ENCODE peak calls at places on chromosomes 1 and 21, in seven cellular contexts. One of them, this sample, is unnamed.

GRCh38 chr1:232211149-232211548 is 418.8 kb downstream of the SIPA1L2 start:
- DNase-seq in RCC 7860: no peak
- DNase-seq in transverse colon: no peak
- DNase-seq in neuronal stem cell: no peak
- DNase-seq in naive thymus-derived CD8-positive, alpha-beta T cell: no peak
- DNase-seq in Calu3: peak
- DNase-seq in CD4-positive, alpha-beta memory T cell: no peak
- DNase-seq in this sample: no peak

GRCh38 chr1:9260086-9260766 is 25.7 kb downstream of the H6PD start:
- DNase-seq in neuronal stem cell: no peak
- DNase-seq in CD4-positive, alpha-beta memory T cell: no peak
- DNase-seq in RCC 7860: no peak
- DNase-seq in Calu3: no peak
- DNase-seq in transverse colon: no peak
- DNase-seq in naive thymus-derived CD8-positive, alpha-beta T cell: no peak
- DNase-seq in this sample: no peak

GRCh38 chr1:42680921-42681683 is 1.1 kb upstream of the YBX1 start:
- DNase-seq in RCC 7860: no peak
- DNase-seq in neuronal stem cell: no peak
- DNase-seq in CD4-positive, alpha-beta memory T cell: peak
- DNase-seq in naive thymus-derived CD8-positive, alpha-beta T cell: no peak
- DNase-seq in Calu3: no peak
- DNase-seq in transverse colon: no peak
- DNase-seq in this sample: peak

GRCh38 chr1:53476579-53476978 is 17.4 kb downstream of the DMRTB1 start:
- DNase-seq in neuronal stem cell: no peak
- DNase-seq in CD4-positive, alpha-beta memory T cell: no peak
- DNase-seq in transverse colon: no peak
- DNase-seq in RCC 7860: no peak
- DNase-seq in Calu3: no peak
- DNase-seq in naive thymus-derived CD8-positive, alpha-beta T cell: no peak
- DNase-seq in this sample: no peak

GRCh38 chr1:245060684-245061374 is 94.0 kb upstream of the KIF26B start:
- DNase-seq in Calu3: no peak
- DNase-seq in transverse colon: peak
- DNase-seq in neuronal stem cell: no peak
- DNase-seq in naive thymus-derived CD8-positive, alpha-beta T cell: no peak
- DNase-seq in CD4-positive, alpha-beta memory T cell: no peak
- DNase-seq in RCC 7860: no peak
- DNase-seq in this sample: peak

GRCh38 chr1:175089319-175089718 is 21.7 kb downstream of the TNN start:
- DNase-seq in naive thymus-derived CD8-positive, alpha-beta T cell: no peak
- DNase-seq in RCC 7860: no peak
- DNase-seq in Calu3: no peak
- DNase-seq in CD4-positive, alpha-beta memory T cell: no peak
- DNase-seq in transverse colon: no peak
- DNase-seq in neuronal stem cell: peak
- DNase-seq in this sample: no peak

GRCh38 chr1:85240174-85240601 is 19.3 kb downstream of the C1orf52 start:
- DNase-seq in Calu3: peak
- DNase-seq in transverse colon: no peak
- DNase-seq in naive thymus-derived CD8-positive, alpha-beta T cell: no peak
- DNase-seq in neuronal stem cell: no peak
- DNase-seq in CD4-positive, alpha-beta memory T cell: peak
- DNase-seq in RCC 7860: no peak
- DNase-seq in this sample: peak

GRCh38 chr1:40133839-40134238 is 27.3 kb upstream of the RLF start:
- DNase-seq in transverse colon: no peak
- DNase-seq in naive thymus-derived CD8-positive, alpha-beta T cell: no peak
- DNase-seq in CD4-positive, alpha-beta memory T cell: no peak
- DNase-seq in Calu3: no peak
- DNase-seq in neuronal stem cell: no peak
- DNase-seq in RCC 7860: no peak
- DNase-seq in this sample: no peak

GRCh38 chr21:17512245-17513213 is at the start of gene CXADR:
- DNase-seq in Calu3: peak
- DNase-seq in transverse colon: peak
- DNase-seq in neuronal stem cell: peak
- DNase-seq in naive thymus-derived CD8-positive, alpha-beta T cell: peak
- DNase-seq in CD4-positive, alpha-beta memory T cell: peak
- DNase-seq in RCC 7860: no peak
- DNase-seq in this sample: peak

GRCh38 chr1:37887986-37888700 is 28.8 kb upstream of the MTF1 start:
- DNase-seq in Calu3: no peak
- DNase-seq in neuronal stem cell: no peak
- DNase-seq in transverse colon: no peak
- DNase-seq in naive thymus-derived CD8-positive, alpha-beta T cell: no peak
- DNase-seq in RCC 7860: no peak
- DNase-seq in CD4-positive, alpha-beta memory T cell: no peak
- DNase-seq in this sample: no peak

GRCh38 chr21:46021978-46022544 is 40.5 kb downstream of the COL6A1 start:
- DNase-seq in transverse colon: peak
- DNase-seq in Calu3: no peak
- DNase-seq in RCC 7860: no peak
- DNase-seq in neuronal stem cell: no peak
- DNase-seq in CD4-positive, alpha-beta memory T cell: no peak
- DNase-seq in naive thymus-derived CD8-positive, alpha-beta T cell: no peak
- DNase-seq in this sample: no peak

GRCh38 chr1:23751050-23751814 is 8.0 kb downstream of the ELOA start:
- DNase-seq in naive thymus-derived CD8-positive, alpha-beta T cell: peak
- DNase-seq in Calu3: peak
- DNase-seq in CD4-positive, alpha-beta memory T cell: no peak
- DNase-seq in transverse colon: peak
- DNase-seq in RCC 7860: peak
- DNase-seq in neuronal stem cell: peak
- DNase-seq in this sample: peak

GRCh38 chr1:157682710-157683437 is 17.7 kb downstream of the FCRL3 start:
- DNase-seq in Calu3: no peak
- DNase-seq in CD4-positive, alpha-beta memory T cell: no peak
- DNase-seq in naive thymus-derived CD8-positive, alpha-beta T cell: no peak
- DNase-seq in neuronal stem cell: no peak
- DNase-seq in transverse colon: no peak
- DNase-seq in RCC 7860: no peak
- DNase-seq in this sample: no peak

GRCh38 chr1:74504125-74505065 is 8.0 kb downstream of the LRRC53 start:
- DNase-seq in naive thymus-derived CD8-positive, alpha-beta T cell: no peak
- DNase-seq in transverse colon: peak
- DNase-seq in neuronal stem cell: peak
- DNase-seq in CD4-positive, alpha-beta memory T cell: peak
- DNase-seq in Calu3: peak
- DNase-seq in RCC 7860: no peak
- DNase-seq in this sample: peak

GRCh38 chr1:234956821-234957329 is 171.8 kb downstream of the TOMM20 start:
- DNase-seq in Calu3: no peak
- DNase-seq in RCC 7860: peak
- DNase-seq in transverse colon: no peak
- DNase-seq in neuronal stem cell: peak
- DNase-seq in naive thymus-derived CD8-positive, alpha-beta T cell: no peak
- DNase-seq in CD4-positive, alpha-beta memory T cell: no peak
- DNase-seq in this sample: no peak

GRCh38 chr1:35883681-35884155 is 709 bp downstream of the AGO1 start:
- DNase-seq in neuronal stem cell: peak
- DNase-seq in naive thymus-derived CD8-positive, alpha-beta T cell: peak
- DNase-seq in RCC 7860: no peak
- DNase-seq in CD4-positive, alpha-beta memory T cell: peak
- DNase-seq in Calu3: peak
- DNase-seq in transverse colon: peak
- DNase-seq in this sample: peak

GRCh38 chr1:91877574-91878208 is 8.3 kb downstream of the TGFBR3 start:
- DNase-seq in RCC 7860: no peak
- DNase-seq in Calu3: no peak
- DNase-seq in naive thymus-derived CD8-positive, alpha-beta T cell: no peak
- DNase-seq in neuronal stem cell: no peak
- DNase-seq in transverse colon: no peak
- DNase-seq in CD4-positive, alpha-beta memory T cell: no peak
- DNase-seq in this sample: no peak

GRCh38 chr21:31128234-31128633 is 90.0 kb upstream of the KRTAP19-8 start:
- DNase-seq in RCC 7860: no peak
- DNase-seq in transverse colon: no peak
- DNase-seq in neuronal stem cell: no peak
- DNase-seq in naive thymus-derived CD8-positive, alpha-beta T cell: no peak
- DNase-seq in CD4-positive, alpha-beta memory T cell: no peak
- DNase-seq in Calu3: no peak
- DNase-seq in this sample: no peak

GRCh38 chr1:207858806-207859205 is 52.1 kb downstream of the CD34 start:
- DNase-seq in neuronal stem cell: no peak
- DNase-seq in RCC 7860: no peak
- DNase-seq in Calu3: no peak
- DNase-seq in naive thymus-derived CD8-positive, alpha-beta T cell: no peak
- DNase-seq in transverse colon: no peak
- DNase-seq in CD4-positive, alpha-beta memory T cell: no peak
- DNase-seq in this sample: no peak

GRCh38 chr1:243848165-243849088 is 1.6 kb downstream of the AKT3 start:
- DNase-seq in CD4-positive, alpha-beta memory T cell: peak
- DNase-seq in RCC 7860: no peak
- DNase-seq in naive thymus-derived CD8-positive, alpha-beta T cell: no peak
- DNase-seq in neuronal stem cell: no peak
- DNase-seq in Calu3: no peak
- DNase-seq in transverse colon: no peak
- DNase-seq in this sample: no peak

GRCh38 chr21:15127437-15127836 is 62.6 kb upstream of the NRIP1 start:
- DNase-seq in Calu3: no peak
- DNase-seq in neuronal stem cell: no peak
- DNase-seq in naive thymus-derived CD8-positive, alpha-beta T cell: no peak
- DNase-seq in transverse colon: no peak
- DNase-seq in RCC 7860: no peak
- DNase-seq in CD4-positive, alpha-beta memory T cell: no peak
- DNase-seq in this sample: no peak

GRCh38 chr1:97123717-97124446 is 402.3 kb downstream of the PTBP2 start:
- DNase-seq in neuronal stem cell: no peak
- DNase-seq in CD4-positive, alpha-beta memory T cell: no peak
- DNase-seq in naive thymus-derived CD8-positive, alpha-beta T cell: no peak
- DNase-seq in RCC 7860: no peak
- DNase-seq in Calu3: no peak
- DNase-seq in transverse colon: no peak
- DNase-seq in this sample: peak

GRCh38 chr1:165717918-165718515 is 19.7 kb upstream of the ALDH9A1 start:
- DNase-seq in naive thymus-derived CD8-positive, alpha-beta T cell: no peak
- DNase-seq in neuronal stem cell: peak
- DNase-seq in Calu3: peak
- DNase-seq in CD4-positive, alpha-beta memory T cell: peak
- DNase-seq in transverse colon: peak
- DNase-seq in RCC 7860: peak
- DNase-seq in this sample: peak

GRCh38 chr1:152047607-152047953 is 10.8 kb upstream of the S100A11 start:
- DNase-seq in neuronal stem cell: no peak
- DNase-seq in CD4-positive, alpha-beta memory T cell: no peak
- DNase-seq in Calu3: peak
- DNase-seq in RCC 7860: no peak
- DNase-seq in transverse colon: no peak
- DNase-seq in naive thymus-derived CD8-positive, alpha-beta T cell: no peak
- DNase-seq in this sample: no peak

GRCh38 chr1:149848340-149848771 is 51.0 kb upstream of the BOLA1 start:
- DNase-seq in CD4-positive, alpha-beta memory T cell: no peak
- DNase-seq in Calu3: no peak
- DNase-seq in naive thymus-derived CD8-positive, alpha-beta T cell: no peak
- DNase-seq in transverse colon: no peak
- DNase-seq in neuronal stem cell: no peak
- DNase-seq in RCC 7860: peak
- DNase-seq in this sample: no peak

GRCh38 chr1:209988706-209989105 is 50.7 kb downstream of the SYT14 start:
- DNase-seq in transverse colon: no peak
- DNase-seq in RCC 7860: no peak
- DNase-seq in Calu3: peak
- DNase-seq in naive thymus-derived CD8-positive, alpha-beta T cell: no peak
- DNase-seq in CD4-positive, alpha-beta memory T cell: no peak
- DNase-seq in neuronal stem cell: no peak
- DNase-seq in this sample: no peak

GRCh38 chr1:205067031-205067430 is 17.2 kb downstream of the TMEM81 start:
- DNase-seq in neuronal stem cell: no peak
- DNase-seq in naive thymus-derived CD8-positive, alpha-beta T cell: no peak
- DNase-seq in Calu3: no peak
- DNase-seq in transverse colon: no peak
- DNase-seq in RCC 7860: no peak
- DNase-seq in CD4-positive, alpha-beta memory T cell: no peak
- DNase-seq in this sample: no peak

GRCh38 chr1:221887091-221887746 is 145.3 kb upstream of the DUSP10 start:
- DNase-seq in transverse colon: peak
- DNase-seq in RCC 7860: peak
- DNase-seq in neuronal stem cell: no peak
- DNase-seq in Calu3: peak
- DNase-seq in CD4-positive, alpha-beta memory T cell: no peak
- DNase-seq in naive thymus-derived CD8-positive, alpha-beta T cell: no peak
- DNase-seq in this sample: peak

GRCh38 chr21:44618504-44618903 is 6.6 kb downstream of the KRTAP10-8 start:
- DNase-seq in RCC 7860: no peak
- DNase-seq in neuronal stem cell: no peak
- DNase-seq in CD4-positive, alpha-beta memory T cell: no peak
- DNase-seq in naive thymus-derived CD8-positive, alpha-beta T cell: no peak
- DNase-seq in Calu3: no peak
- DNase-seq in transverse colon: peak
- DNase-seq in this sample: no peak

GRCh38 chr1:152182942-152183341 is 23.9 kb upstream of the RPTN start:
- DNase-seq in CD4-positive, alpha-beta memory T cell: no peak
- DNase-seq in RCC 7860: peak
- DNase-seq in Calu3: peak
- DNase-seq in transverse colon: no peak
- DNase-seq in naive thymus-derived CD8-positive, alpha-beta T cell: no peak
- DNase-seq in neuronal stem cell: no peak
- DNase-seq in this sample: no peak

GRCh38 chr21:16571594-16571993 is 841.8 kb downstream of the USP25 start:
- DNase-seq in CD4-positive, alpha-beta memory T cell: no peak
- DNase-seq in transverse colon: no peak
- DNase-seq in naive thymus-derived CD8-positive, alpha-beta T cell: no peak
- DNase-seq in neuronal stem cell: no peak
- DNase-seq in RCC 7860: no peak
- DNase-seq in Calu3: no peak
- DNase-seq in this sample: no peak

GRCh38 chr1:53614231-53615021 is 124.5 kb downstream of the GLIS1 start:
- DNase-seq in naive thymus-derived CD8-positive, alpha-beta T cell: peak
- DNase-seq in transverse colon: peak
- DNase-seq in neuronal stem cell: no peak
- DNase-seq in Calu3: no peak
- DNase-seq in CD4-positive, alpha-beta memory T cell: no peak
- DNase-seq in RCC 7860: no peak
- DNase-seq in this sample: no peak

GRCh38 chr1:232933026-232933425 is 17.4 kb upstream of the NTPCR start:
- DNase-seq in RCC 7860: no peak
- DNase-seq in CD4-positive, alpha-beta memory T cell: no peak
- DNase-seq in transverse colon: no peak
- DNase-seq in naive thymus-derived CD8-positive, alpha-beta T cell: no peak
- DNase-seq in Calu3: no peak
- DNase-seq in neuronal stem cell: no peak
- DNase-seq in this sample: no peak

GRCh38 chr1:171814692-171815091 is 26.6 kb upstream of the DNM3 start:
- DNase-seq in Calu3: no peak
- DNase-seq in RCC 7860: no peak
- DNase-seq in naive thymus-derived CD8-positive, alpha-beta T cell: no peak
- DNase-seq in CD4-positive, alpha-beta memory T cell: no peak
- DNase-seq in transverse colon: no peak
- DNase-seq in neuronal stem cell: no peak
- DNase-seq in this sample: peak

GRCh38 chr21:42061866-42062542 is 9.1 kb upstream of the UMODL1 start:
- DNase-seq in neuronal stem cell: no peak
- DNase-seq in naive thymus-derived CD8-positive, alpha-beta T cell: peak
- DNase-seq in Calu3: no peak
- DNase-seq in transverse colon: peak
- DNase-seq in CD4-positive, alpha-beta memory T cell: peak
- DNase-seq in RCC 7860: no peak
- DNase-seq in this sample: no peak